ENCODE peak calls at places on chromosomes 4 and X, in six cellular contexts. P is AG04450, V is foreskin fibroblast, F is H1, B is Panc1, O is heart left ventricle. U is an unnamed sample.

GRCh38 chr4:76003015-76003414 is 4.3 kb downstream of the CXCL9 start:
- DNase-seq in V (no peak), B (no peak), P (no peak), O (peak), F (no peak), U (no peak)

GRCh38 chr4:165415910-165416309 is 37.1 kb downstream of the CPE start:
- DNase-seq in V (no peak), O (no peak), P (no peak), B (no peak), F (no peak), U (no peak)

GRCh38 chr4:74094227-74094626 is 4.8 kb downstream of the CXCL2 start:
- DNase-seq in P (no peak), V (no peak), F (no peak), B (no peak), O (no peak), U (no peak)

GRCh38 chr4:165592386-165592785 is 213.6 kb downstream of the CPE start:
- DNase-seq in V (no peak), B (no peak), O (no peak), P (no peak), F (no peak), U (no peak)

GRCh38 chrX:37388413-37388812 is 39.2 kb downstream of the PRRG1 start:
- DNase-seq in P (no peak), F (no peak), O (no peak), V (no peak), B (no peak), U (no peak)

GRCh38 chr4:143586080-143586479 is 72.6 kb downstream of the SMARCA5 start:
- DNase-seq in F (no peak), V (peak), B (no peak), O (no peak), P (no peak), U (no peak)

GRCh38 chr4:184899261-184900134 is 73.7 kb upstream of the ACSL1 start:
- DNase-seq in B (no peak), F (no peak), V (peak), O (peak), P (no peak), U (peak)

GRCh38 chr4:80017125-80017854 is 55.7 kb downstream of the ANTXR2 start:
- DNase-seq in O (no peak), V (peak), P (peak), F (no peak), B (no peak), U (peak)

GRCh38 chrX:11100281-11101035 is 10.7 kb upstream of the HCCS start:
- DNase-seq in O (no peak), P (peak), B (no peak), F (no peak), V (peak), U (peak)

GRCh38 chr4:108247511-108248088 is 78.9 kb upstream of the LEF1 start:
- DNase-seq in P (no peak), V (no peak), O (no peak), F (no peak), B (no peak), U (peak)

GRCh38 chr4:36159208-36159607 is 85.1 kb downstream of the ARAP2 start:
- DNase-seq in P (no peak), B (no peak), O (no peak), V (no peak), F (peak), U (no peak)

GRCh38 chr4:184310171-184310567 is 92.5 kb upstream of the ENPP6 start:
- DNase-seq in V (peak), O (peak), B (no peak), F (no peak), P (no peak), U (peak)

GRCh38 chrX:12115377-12115776 is 22.9 kb upstream of the FRMPD4 start:
- DNase-seq in V (no peak), O (no peak), F (no peak), B (no peak), P (no peak), U (no peak)

GRCh38 chr4:185713272-185713671 is 98.7 kb downstream of the SORBS2 start:
- DNase-seq in B (no peak), V (no peak), F (no peak), P (no peak), O (no peak), U (peak)

GRCh38 chr4:117085185-117085701 is at the start of gene TRAM1L1:
- DNase-seq in V (peak), F (peak), B (no peak), O (peak), P (peak), U (peak)

GRCh38 chrX:44843753-44844152 is at the start of gene DUSP21:
- DNase-seq in B (no peak), O (no peak), V (no peak), P (no peak), F (no peak), U (no peak)

GRCh38 chr4:78742300-78742699 is 33.9 kb upstream of the BMP2K start:
- DNase-seq in P (no peak), V (no peak), F (no peak), B (no peak), O (no peak), U (no peak)

GRCh38 chrX:17032351-17032750 is 85.9 kb downstream of the REPS2 start:
- DNase-seq in P (no peak), V (peak), B (no peak), F (no peak), O (no peak), U (peak)

GRCh38 chr4:7186516-7187296 is 5.6 kb upstream of the SORCS2 start:
- DNase-seq in B (no peak), V (no peak), F (no peak), P (no peak), O (no peak), U (no peak)

GRCh38 chr4:7187297-7187592 is 5.1 kb upstream of the SORCS2 start:
- DNase-seq in O (no peak), B (no peak), P (no peak), F (no peak), V (no peak), U (no peak)

GRCh38 chr4:7187691-7188090 is 4.6 kb upstream of the SORCS2 start:
- DNase-seq in V (no peak), F (no peak), O (no peak), B (no peak), P (no peak), U (no peak)

GRCh38 chr4:7185487-7186030 is 6.8 kb upstream of the SORCS2 start:
- DNase-seq in V (no peak), B (no peak), F (no peak), O (no peak), P (no peak), U (no peak)

GRCh38 chr4:7186081-7186480 is 6.3 kb upstream of the SORCS2 start:
- DNase-seq in P (no peak), F (no peak), V (no peak), O (no peak), B (no peak), U (no peak)
- TF ChIP-seq CTCF in P (peak), F (no peak), V (peak), O (no peak), B (peak), U (no peak)

GRCh38 chr4:187811586-187811985 is 184.0 kb upstream of the ZFP42 start:
- DNase-seq in P (no peak), F (no peak), O (no peak), B (no peak), V (no peak), U (no peak)

DNA sequence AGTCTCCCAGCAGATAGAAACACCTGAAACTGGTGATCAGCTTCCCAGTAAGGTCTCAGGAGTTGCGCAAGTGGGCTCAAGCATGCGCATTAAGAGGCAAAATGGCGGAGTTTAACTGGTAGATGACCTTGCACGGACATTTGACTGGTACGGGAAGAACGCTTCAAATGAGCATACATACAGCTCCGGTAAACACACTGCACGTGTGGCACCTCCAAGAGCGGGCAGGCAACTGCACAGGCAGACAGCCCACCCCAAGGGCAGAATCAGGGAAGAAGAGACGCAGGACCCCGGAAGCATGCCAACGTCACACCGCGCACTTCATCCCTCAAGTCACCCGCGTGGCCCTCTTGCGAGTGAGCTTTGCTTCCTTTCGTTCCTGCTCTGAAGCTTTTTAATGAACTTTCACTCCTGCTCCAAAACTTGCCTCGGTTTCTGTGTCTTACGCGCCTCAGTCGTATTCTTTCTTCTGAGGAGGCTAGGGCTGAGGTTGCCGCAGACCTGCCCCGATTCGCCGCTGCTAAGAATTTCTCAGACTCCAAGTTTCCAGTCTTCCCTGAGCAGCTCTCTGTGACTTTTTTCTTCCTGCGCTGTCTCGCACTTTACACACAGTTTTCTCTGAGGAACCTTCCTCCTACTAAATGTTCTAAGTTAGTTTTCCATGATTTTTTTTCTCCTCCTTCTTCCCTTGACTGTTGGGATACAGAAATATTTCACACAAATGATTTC is 180.7 kb upstream of the ZFP42 start:
- DNase-seq in F (no peak), B (no peak), O (no peak), V (peak), P (no peak), U (peak)
- H3K4me3 ChIP-seq in F (no peak), B (no peak), O (peak), V (peak), P (peak), U (peak)

GRCh38 chrX:70096052-70096451 is 33.8 kb downstream of the OTUD6A start:
- DNase-seq in O (no peak), V (peak), F (no peak), P (no peak), B (no peak), U (peak)
- TF ChIP-seq CTCF in O (no peak), V (no peak), F (peak), P (peak), B (peak), U (peak)

GRCh38 chr4:1872918-1873269 is 1.7 kb downstream of the NSD2 start:
- DNase-seq in B (no peak), O (no peak), P (peak), V (peak), F (no peak), U (peak)
- H3K4me3 ChIP-seq in B (peak), O (peak), P (peak), V (peak), F (no peak), U (peak)

GRCh38 chr4:67892905-67893304 is 9.1 kb upstream of the TMPRSS11D start:
- DNase-seq in V (peak), P (no peak), F (no peak), O (no peak), B (no peak), U (peak)
- TF ChIP-seq CTCF in V (peak), P (peak), F (peak), O (no peak), B (no peak), U (peak)

GRCh38 chr4:152935661-152936445 is at the start of gene FHDC1:
- DNase-seq in B (no peak), P (no peak), O (no peak), V (peak), F (no peak), U (peak)
- H3K4me3 ChIP-seq in B (peak), P (peak), O (peak), V (peak), F (peak), U (peak)

GRCh38 chr4:42768125-42768748 is 111.3 kb upstream of the ATP8A1 start:
- DNase-seq in B (no peak), P (no peak), O (no peak), F (no peak), V (no peak), U (no peak)
- TF ChIP-seq CTCF in B (no peak), P (no peak), O (no peak), F (peak), V (no peak), U (no peak)